ENCODE peak calls at places on chromosomes 6 and 20, in four cellular contexts. H, T, F and S are unnamed samples.

GRCh38 chr20:20286061-20286460 is 81.8 kb upstream of the INSM1 start:
- DNase-seq in H (no peak), T (no peak), F (no peak), S (no peak)

GRCh38 chr20:21994203-21994602 is 288.7 kb downstream of the PAX1 start:
- DNase-seq in H (no peak), T (no peak), F (no peak), S (no peak)

GRCh38 chr20:24581443-24582170 is 112.2 kb downstream of the SYNDIG1 start:
- DNase-seq in H (no peak), T (no peak), F (no peak), S (no peak)

GRCh38 chr20:49132995-49133451 is 55.1 kb downstream of the STAU1 start:
- DNase-seq in H (peak; percentile 41), T (no peak), F (peak; percentile 74), S (no peak)

GRCh38 chr6:155171109-155171746 is 92.6 kb upstream of the CLDN20 start:
- DNase-seq in H (peak; percentile 40), T (peak; percentile 75), F (peak; percentile 94), S (no peak)

GRCh38 chr6:104680539-104680938 is 179.2 kb downstream of the HACE1 start:
- DNase-seq in H (no peak), T (no peak), F (no peak), S (no peak)

GRCh38 chr6:3337521-3338350 is 79.0 kb downstream of the PSMG4 start:
- DNase-seq in H (peak; percentile 32), T (no peak), F (peak; percentile 24), S (no peak)

GRCh38 chr6:170532867-170533488 is 20.1 kb downstream of the PSMB1 start:
- DNase-seq in H (no peak), T (no peak), F (no peak), S (no peak)